ENCODE peak calls at places on chromosomes 1 and 21, in seven cellular contexts. F is effector memory CD4-positive, alpha-beta T cell; O is left lung; K is Peyer's patch; M is PC-9; Q is psoas muscle; V is RWPE2. E is an unnamed sample.
A peak's percentile ranks its signal among the peaks of the same experiment; 100 is the strongest.

GRCh38 chr1:31957701-31958674 is 19.8 kb upstream of the PTP4A2 start:
- DNase-seq in K (no peak), O (no peak), Q (no peak), V (no peak), F (no peak), M (peak; percentile 74), E (peak; percentile 20)

GRCh38 chr1:228833911-228834631 is 98.8 kb downstream of the RHOU start:
- DNase-seq in Q (no peak), K (no peak), F (no peak), V (no peak), O (no peak), M (no peak), E (no peak)

GRCh38 chr1:200473698-200474371 is 64.0 kb upstream of the ZNF281 start:
- DNase-seq in M (no peak), Q (no peak), V (no peak), K (no peak), O (no peak), F (no peak), E (no peak)

GRCh38 chr1:93692983-93693591 is 11.4 kb upstream of the BCAR3 start:
- DNase-seq in O (peak; percentile 61), M (peak; percentile 98), Q (no peak), K (no peak), V (peak; percentile 89), F (no peak), E (no peak)

GRCh38 chr21:29151937-29152336 is 21.5 kb downstream of the MAP3K7CL start:
- DNase-seq in O (no peak), Q (no peak), K (no peak), M (no peak), F (no peak), V (no peak), E (no peak)

GRCh38 chr21:14070049-14070893 is 140.5 kb downstream of the LIPI start:
- DNase-seq in K (no peak), F (no peak), M (no peak), V (no peak), O (no peak), Q (no peak), E (no peak)

GRCh38 chr1:182699673-182700350 is 15.4 kb upstream of the RGS8 start:
- DNase-seq in O (no peak), V (no peak), F (no peak), K (no peak), M (no peak), Q (peak; percentile 17), E (no peak)

GRCh38 chr1:245404952-245405351 is 250.2 kb downstream of the KIF26B start:
- DNase-seq in K (no peak), M (no peak), O (no peak), V (no peak), Q (no peak), F (no peak), E (no peak)

GRCh38 chr1:159929155-159930051 is 4.1 kb upstream of the TAGLN2 start:
- DNase-seq in K (no peak), F (no peak), O (no peak), V (no peak), M (no peak), Q (no peak), E (no peak)

GRCh38 chr1:234969630-234970370 is 158.8 kb downstream of the TOMM20 start:
- DNase-seq in V (no peak), Q (peak; percentile 67), F (no peak), O (peak; percentile 69), M (no peak), K (peak; percentile 58), E (no peak)

GRCh38 chr21:43802713-43803313 is 13.4 kb downstream of the RRP1 start:
- DNase-seq in O (no peak), M (no peak), F (no peak), Q (no peak), V (no peak), K (no peak), E (no peak)

GRCh38 chr1:192904438-192904895 is 95.6 kb downstream of the RGS2 start:
- DNase-seq in F (no peak), M (no peak), V (no peak), K (no peak), O (no peak), Q (no peak), E (no peak)

GRCh38 chr1:212244441-212244840 is 40.8 kb upstream of the PPP2R5A start:
- DNase-seq in K (no peak), O (no peak), M (no peak), V (no peak), F (no peak), Q (no peak), E (no peak)

GRCh38 chr1:232435746-232436145 is 194.2 kb downstream of the SIPA1L2 start:
- DNase-seq in O (no peak), F (no peak), K (no peak), Q (no peak), M (no peak), V (no peak), E (no peak)

GRCh38 chr1:223738465-223739365 is 26.4 kb downstream of the CAPN2 start:
- DNase-seq in M (peak; percentile 73), K (peak; percentile 69), O (peak; percentile 57), V (no peak), Q (no peak), F (no peak), E (no peak)

GRCh38 chr1:116988908-116989307 is 12.7 kb upstream of the CD101 start:
- DNase-seq in O (no peak), K (no peak), V (no peak), M (no peak), Q (no peak), F (no peak), E (no peak)

GRCh38 chr1:53729536-53730485 is 9.2 kb downstream of the GLIS1 start:
- DNase-seq in O (no peak), V (no peak), F (no peak), Q (no peak), M (no peak), K (no peak), E (no peak)

GRCh38 chr1:8373547-8374270 is 55.8 kb downstream of the SLC45A1 start:
- DNase-seq in O (peak; percentile 71), V (no peak), F (no peak), K (no peak), M (no peak), Q (peak; percentile 74), E (no peak)

GRCh38 chr1:161835963-161836362 is 69.8 kb downstream of the ATF6 start:
- DNase-seq in Q (no peak), K (no peak), O (no peak), M (no peak), F (no peak), V (no peak), E (no peak)

GRCh38 chr1:6087402-6087772 is 41.7 kb downstream of the KCNAB2 start:
- DNase-seq in V (no peak), O (no peak), M (no peak), K (no peak), F (no peak), Q (no peak), E (no peak)

GRCh38 chr1:55554611-55555010 is 339.4 kb upstream of the USP24 start:
- DNase-seq in F (no peak), Q (no peak), O (no peak), M (no peak), V (no peak), K (no peak), E (no peak)

GRCh38 chr1:164466429-164466828 is 92.6 kb upstream of the PBX1 start:
- DNase-seq in O (no peak), Q (no peak), F (no peak), M (no peak), K (no peak), V (no peak), E (no peak)

DNA sequence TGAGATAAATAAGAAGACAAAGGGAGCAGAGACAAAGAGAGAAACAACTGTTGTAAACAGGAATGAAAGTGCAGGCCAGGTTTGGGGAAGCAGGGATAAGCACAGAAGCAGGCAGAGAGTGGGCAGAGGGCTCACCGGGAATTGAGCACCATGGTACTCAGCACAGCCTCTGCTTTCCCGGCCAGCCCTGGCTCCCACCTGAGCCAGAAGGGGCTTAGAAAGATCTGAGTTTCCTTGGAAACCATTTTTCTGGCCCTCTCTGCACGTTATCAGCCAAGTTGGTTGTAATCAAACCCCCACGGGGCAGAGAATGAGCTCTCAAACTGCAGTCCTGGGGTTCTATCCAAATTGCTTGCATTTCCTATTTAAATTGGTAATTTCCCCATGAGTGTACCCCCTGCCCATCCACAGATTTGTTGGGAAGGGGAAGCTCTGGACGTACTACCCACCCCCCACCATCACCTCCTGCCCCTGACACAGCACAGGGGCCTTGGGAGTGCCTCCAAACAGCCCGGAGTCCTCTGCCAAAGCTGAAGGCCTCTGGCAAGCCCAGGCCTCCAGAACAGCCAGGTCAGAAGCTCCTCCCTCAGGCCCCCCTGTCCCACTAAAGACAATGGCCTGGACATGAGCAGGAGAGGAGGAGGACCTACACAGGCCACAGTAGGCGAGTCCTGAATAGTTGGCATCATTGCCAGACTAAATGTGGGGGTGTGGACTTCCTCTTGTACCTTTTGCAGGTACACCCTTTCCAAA is 42.7 kb upstream of the GJB5 start:
- DNase-seq in Q (no peak), M (no peak), F (no peak), K (no peak), V (no peak), O (no peak), E (no peak)
- H3K27ac ChIP-seq in Q (no peak overlapping the region), M (no peak overlapping the region), F (no peak overlapping the region), K (no peak overlapping the region), V (no peak overlapping the region), O (no peak overlapping the region), E (no peak overlapping the region)

GRCh38 chr1:30752651-30752908 is 5.0 kb downstream of the LAPTM5 start:
- DNase-seq in Q (no peak), O (no peak), M (peak; percentile 45), V (no peak), F (no peak), K (no peak), E (no peak)
- H3K4me3 ChIP-seq in Q (no peak overlapping the region), O (peak overlapping the region; percentile 70), M (no peak overlapping the region), V (no peak overlapping the region), F (peak overlapping the region; percentile 41), K (no peak overlapping the region), E (peak overlapping the region; percentile 34)

GRCh38 chr1:22133247-22133927 is 9.5 kb downstream of the WNT4 start:
- DNase-seq in F (no peak), K (no peak), V (no peak), O (no peak), M (no peak), Q (no peak), E (no peak)
- H3K27ac ChIP-seq in F (no peak overlapping the region), K (no peak overlapping the region), V (no peak overlapping the region), O (no peak overlapping the region), M (no peak overlapping the region), Q (peak overlapping the region; percentile 83), E (no peak overlapping the region)

GRCh38 chr1:165524639-165525038 is 19.2 kb upstream of the LRRC52 start:
- DNase-seq in Q (no peak), O (no peak), K (no peak), F (no peak), M (no peak), V (no peak), E (no peak)

GRCh38 chr1:165516469-165516868 is 27.3 kb upstream of the LRRC52 start:
- DNase-seq in F (no peak), M (no peak), V (no peak), O (no peak), K (no peak), Q (no peak), E (no peak)

GRCh38 chr1:165525708-165526107 is 18.1 kb upstream of the LRRC52 start:
- DNase-seq in O (no peak), K (no peak), F (no peak), V (no peak), Q (no peak), M (no peak), E (no peak)

DNA sequence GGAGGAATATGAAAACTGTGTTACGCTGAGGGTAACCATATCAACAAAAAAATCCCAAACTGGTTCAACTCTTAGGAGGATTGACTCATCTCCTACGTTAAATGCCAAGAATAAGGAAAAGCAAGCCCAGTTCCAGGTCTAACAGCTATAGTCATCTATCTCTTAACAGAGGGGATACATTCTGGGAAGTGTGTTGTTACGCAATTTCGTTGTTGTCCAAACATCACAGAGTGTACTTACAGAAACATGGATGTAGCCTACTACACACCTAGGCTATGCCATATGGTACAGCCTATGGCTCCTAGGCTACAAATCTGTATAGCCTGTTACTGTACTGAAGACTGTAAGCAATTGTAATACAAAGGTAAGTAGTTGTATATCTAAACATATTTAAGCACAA is 23.2 kb upstream of the LRRC52 start:
- DNase-seq in V (no peak), O (no peak), K (no peak), M (no peak), F (no peak), Q (no peak), E (no peak)
- H3K4me3 ChIP-seq in V (no peak overlapping the region), O (no peak overlapping the region), K (no peak overlapping the region), M (no peak overlapping the region), F (no peak overlapping the region), Q (no peak overlapping the region), E (no peak overlapping the region)

E was measured in naive thymus-derived CD4-positive, alpha-beta T cell.